ENCODE peak calls at places on chromosomes 13 and 19, in eight cellular contexts. E, X, A, Y, Q, R, M and V are unnamed samples.
A peak's percentile ranks its signal among the peaks of the same experiment; 100 is the strongest.

GRCh38 chr19:33268162-33268991 is 34.0 kb downstream of the CEBPA start:
- DNase-seq in M (no peak), E (peak; percentile 26), R (no peak), A (peak; percentile 59), X (no peak), Q (peak; percentile 50), Y (no peak), V (peak; percentile 76)

GRCh38 chr19:6056282-6056741 is 54.0 kb downstream of the RFX2 start:
- DNase-seq in Y (no peak), X (no peak), Q (no peak), M (no peak), E (no peak), A (no peak), R (no peak), V (no peak)

GRCh38 chr13:28475916-28476725 is 18.8 kb downstream of the FLT1 start:
- DNase-seq in E (no peak), X (no peak), Y (no peak), A (no peak), M (no peak), Q (no peak), R (peak; percentile 89), V (no peak)

GRCh38 chr13:110294146-110294545 is 12.8 kb downstream of the COL4A1 start:
- DNase-seq in E (no peak), M (no peak), Y (peak; percentile 3), R (peak; percentile 98), Q (no peak), X (no peak), A (no peak), V (no peak)

GRCh38 chr13:31069808-31070544 is 91.7 kb downstream of the HSPH1 start:
- DNase-seq in X (no peak), A (no peak), M (no peak), Q (no peak), E (no peak), R (no peak), Y (no peak), V (no peak)

GRCh38 chr13:87684850-87685735 is 13.9 kb downstream of the SLITRK5 start:
- DNase-seq in X (no peak), A (no peak), Y (no peak), E (no peak), Q (no peak), R (no peak), M (no peak), V (no peak)

GRCh38 chr13:99380921-99381645 is 73.9 kb upstream of the GPR183 start:
- DNase-seq in M (peak; percentile 72), Q (no peak), R (no peak), A (no peak), E (no peak), Y (no peak), X (no peak), V (no peak)

GRCh38 chr13:112733661-112734379 is 44.0 kb downstream of the ATP11A start:
- DNase-seq in R (no peak), Y (no peak), E (peak; percentile 29), M (no peak), A (no peak), X (no peak), Q (no peak), V (no peak)

GRCh38 chr19:41569481-41570150 is 6.3 kb upstream of the CEACAM21 start:
- DNase-seq in Y (no peak), M (no peak), Q (no peak), E (no peak), A (no peak), X (no peak), R (no peak), V (no peak)

GRCh38 chr13:47932953-47933687 is 68.0 kb downstream of the SUCLA2 start:
- DNase-seq in Q (no peak), E (no peak), X (no peak), M (no peak), Y (no peak), R (no peak), A (no peak), V (no peak)

GRCh38 chr13:34430294-34430693 is 511.8 kb upstream of the NBEA start:
- DNase-seq in Y (no peak), Q (no peak), M (no peak), A (no peak), E (no peak), X (no peak), R (peak; percentile 83), V (no peak)

GRCh38 chr19:13953021-13953531 is 767 bp downstream of the DCAF15 start:
- DNase-seq in Y (no peak), R (peak; percentile 74), A (peak; percentile 57), M (no peak), Q (no peak), E (no peak), X (no peak), V (no peak)

DNA sequence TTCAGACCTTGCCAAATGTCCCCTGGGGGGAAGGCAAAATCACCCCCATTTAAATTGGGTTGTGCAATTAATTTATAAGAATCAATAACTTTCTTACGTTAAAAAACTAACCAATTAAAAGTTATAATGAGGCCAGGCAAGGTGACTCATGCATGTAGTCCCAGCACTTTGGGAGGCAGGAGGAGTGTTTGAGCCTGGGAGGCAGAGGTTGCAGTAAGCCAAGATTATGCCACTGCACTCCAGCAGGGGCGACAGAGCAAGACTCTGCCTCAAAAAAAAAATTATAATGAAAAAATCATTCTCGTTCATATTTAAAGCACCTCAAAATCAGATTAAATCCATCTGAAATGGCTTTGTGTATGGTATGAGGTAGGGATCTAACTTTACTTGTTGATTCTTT is 18.4 kb upstream of the SIGLEC14 start:
- DNase-seq in X (no peak), A (no peak), R (no peak), Q (no peak), M (no peak), Y (no peak), E (no peak), V (no peak)
- TF ChIP-seq CTCF in X (no peak), A (no peak), R (peak; percentile 47), Q (no peak), M (peak; percentile 25), Y (no peak), E (no peak), V (no peak)

GRCh38 chr19:30693179-30693578 is 321.0 kb downstream of the ZNF536 start:
- DNase-seq in Y (no peak), E (no peak), X (no peak), M (no peak), A (no peak), Q (no peak), R (peak; percentile 10), V (no peak)

GRCh38 chr19:30692517-30692870 is 320.3 kb downstream of the ZNF536 start:
- DNase-seq in X (peak; percentile 31), Y (no peak), E (no peak), M (no peak), A (no peak), Q (no peak), R (peak; percentile 45), V (no peak)

GRCh38 chr19:30694156-30694555 is 322.0 kb downstream of the ZNF536 start:
- DNase-seq in A (no peak), E (no peak), Y (no peak), R (no peak), X (no peak), M (no peak), Q (no peak), V (no peak)

GRCh38 chr19:30696514-30696913 is 324.3 kb downstream of the ZNF536 start:
- DNase-seq in A (no peak), Y (no peak), R (no peak), X (no peak), M (no peak), Q (no peak), E (peak; percentile 68), V (no peak)

DNA sequence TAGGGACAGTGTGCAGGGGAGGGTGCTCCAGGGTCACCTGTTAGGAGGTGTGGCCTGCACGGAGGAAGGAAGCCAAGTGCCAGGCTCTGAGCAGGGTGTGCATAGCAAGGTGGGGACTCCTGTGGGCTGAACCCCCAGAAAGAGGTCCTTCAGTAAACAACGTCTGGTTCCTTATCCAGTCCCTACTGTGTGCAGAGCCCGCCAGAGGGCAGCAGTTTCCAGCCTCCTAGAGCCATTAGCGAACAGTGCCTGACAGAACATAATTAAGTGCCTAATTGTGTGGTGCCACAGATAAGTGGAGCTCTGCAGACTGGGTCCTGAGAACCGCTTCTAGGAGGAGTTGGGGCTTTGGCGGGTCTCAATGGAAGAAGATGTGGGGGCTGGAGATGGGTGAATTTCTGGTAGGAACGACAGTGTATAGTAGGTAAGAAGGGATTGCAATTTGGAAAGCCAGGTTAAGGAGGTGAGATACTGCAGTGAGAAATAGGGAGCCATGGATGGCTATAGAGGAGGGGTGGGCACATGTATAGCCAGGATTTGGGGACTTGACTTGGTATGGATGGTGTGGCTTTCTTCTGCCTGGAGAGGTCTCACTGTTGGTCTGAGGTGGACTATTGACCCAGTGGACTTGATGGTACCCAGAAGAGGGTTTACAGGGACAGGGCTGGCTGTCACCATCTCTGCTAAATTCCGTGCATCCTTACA is 323.1 kb downstream of the ZNF536 start:
- DNase-seq in Q (no peak), Y (no peak), A (no peak), E (no peak), M (no peak), R (no peak), X (no peak), V (no peak)
- TF ChIP-seq CTCF in Q (no peak), Y (no peak), A (no peak), E (no peak), M (peak; percentile 34), R (no peak), X (no peak), V (no peak)

GRCh38 chr13:51584731-51585191 is 499 bp downstream of the WDFY2 start:
- DNase-seq in Q (no peak), M (peak; percentile 35), Y (no peak), X (peak; percentile 61), A (peak; percentile 88), R (peak; percentile 31), E (peak; percentile 63), V (no peak)
- TF ChIP-seq CTCF in Q (no peak), M (no peak), Y (peak; percentile 2), X (no peak), A (no peak), R (peak; percentile 8), E (no peak), V (no peak)

DNA sequence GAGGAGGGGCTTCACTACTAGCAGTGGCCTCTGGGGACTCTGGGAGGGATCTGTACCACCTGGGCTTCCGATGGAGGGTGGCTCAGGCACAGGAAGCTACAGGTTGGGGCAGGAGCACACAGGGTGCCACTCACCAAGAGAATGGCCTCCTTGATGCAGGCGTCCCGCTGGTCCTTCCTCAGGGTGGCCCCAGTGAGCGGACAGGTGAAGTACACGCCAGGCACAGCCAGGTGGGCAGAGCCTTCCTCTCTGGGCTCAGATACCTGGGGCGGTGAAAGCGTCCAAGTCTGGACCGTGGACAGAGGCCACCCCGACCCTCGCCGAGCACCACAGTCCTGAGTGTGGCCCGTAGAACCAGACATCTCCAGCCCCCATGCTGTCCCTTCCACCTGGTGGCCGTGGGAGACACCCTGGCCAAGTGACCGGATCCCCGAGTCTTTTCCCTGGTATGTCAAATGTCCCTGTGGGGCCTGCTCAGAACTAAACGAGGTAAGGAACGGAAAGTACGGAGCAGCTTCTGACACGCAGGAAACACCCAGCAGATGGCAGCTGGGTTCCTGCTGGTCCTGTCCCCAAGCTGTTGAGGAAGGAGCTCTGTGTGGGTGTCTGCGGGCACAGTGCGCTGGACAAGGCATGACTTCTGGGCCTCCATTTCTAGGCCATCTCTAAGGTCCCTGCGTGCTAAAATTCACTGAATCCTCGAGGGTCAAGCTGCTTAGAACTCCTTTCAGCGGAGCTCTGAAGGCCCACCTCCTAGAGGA is 5.2 kb downstream of the UBXN6 start:
- DNase-seq in Q (no peak), M (no peak), Y (no peak), E (no peak), R (no peak), A (no peak), X (no peak), V (no peak)
- TF ChIP-seq CTCF in Q (no peak), M (no peak), Y (no peak), E (no peak), R (no peak), A (no peak), X (no peak), V (no peak)